ENCODE peak calls at places on chromosomes 4 and X, in six cellular contexts. One of them, this sample, is unnamed.
A peak's percentile ranks its signal among the peaks of the same experiment; 100 is the strongest.

GRCh38 chr4:101265816-101266172 is 81.5 kb downstream of the PPP3CA start:
- DNase-seq in trophoblast cell: no peak
- DNase-seq in H9: no peak
- DNase-seq in H1: no peak
- DNase-seq in IMR-90: no peak
- DNase-seq in mesenchymal stem cell: no peak
- DNase-seq in this sample: no peak

GRCh38 chr4:150668824-150669223 is 86.9 kb downstream of the MAB21L2 start:
- DNase-seq in trophoblast cell: no peak
- DNase-seq in H9: no peak
- DNase-seq in H1: no peak
- DNase-seq in IMR-90: no peak
- DNase-seq in mesenchymal stem cell: no peak
- DNase-seq in this sample: no peak

GRCh38 chr4:170109586-170110289 is 20.0 kb upstream of the AADAT start:
- DNase-seq in trophoblast cell: no peak
- DNase-seq in H9: no peak
- DNase-seq in H1: no peak
- DNase-seq in IMR-90: no peak
- DNase-seq in mesenchymal stem cell: no peak
- DNase-seq in this sample: no peak

GRCh38 chrX:24479924-24480722 is 15.0 kb downstream of the PDK3 start:
- DNase-seq in trophoblast cell: peak; percentile 59
- DNase-seq in H9: no peak
- DNase-seq in H1: no peak
- DNase-seq in IMR-90: peak; percentile 3
- DNase-seq in mesenchymal stem cell: peak; percentile 38
- DNase-seq in this sample: no peak

GRCh38 chr4:11878241-11878640 is 449.5 kb upstream of the HS3ST1 start:
- DNase-seq in trophoblast cell: no peak
- DNase-seq in H9: no peak
- DNase-seq in H1: no peak
- DNase-seq in IMR-90: no peak
- DNase-seq in mesenchymal stem cell: no peak
- DNase-seq in this sample: no peak

GRCh38 chrX:5708209-5708608 is 520.5 kb downstream of the NLGN4X start:
- DNase-seq in trophoblast cell: no peak
- DNase-seq in H9: no peak
- DNase-seq in H1: no peak
- DNase-seq in IMR-90: no peak
- DNase-seq in mesenchymal stem cell: peak; percentile 46
- DNase-seq in this sample: no peak

GRCh38 chr4:178395798-178396197 is 953.6 kb upstream of the AGA start:
- DNase-seq in trophoblast cell: no peak
- DNase-seq in H9: peak; percentile 60
- DNase-seq in H1: no peak
- DNase-seq in IMR-90: no peak
- DNase-seq in mesenchymal stem cell: no peak
- DNase-seq in this sample: no peak

GRCh38 chr4:139892973-139893736 is 227.5 kb downstream of the MGST2 start:
- DNase-seq in trophoblast cell: peak; percentile 12
- DNase-seq in H9: no peak
- DNase-seq in H1: no peak
- DNase-seq in IMR-90: no peak
- DNase-seq in mesenchymal stem cell: no peak
- DNase-seq in this sample: no peak

GRCh38 chr4:70608324-70608723 is 16.3 kb downstream of the AMBN start:
- DNase-seq in trophoblast cell: no peak
- DNase-seq in H9: no peak
- DNase-seq in H1: no peak
- DNase-seq in IMR-90: no peak
- DNase-seq in mesenchymal stem cell: no peak
- DNase-seq in this sample: no peak

GRCh38 chr4:180695851-180696250 is 1547.4 kb upstream of the TENM3 start:
- DNase-seq in trophoblast cell: no peak
- DNase-seq in H9: no peak
- DNase-seq in H1: no peak
- DNase-seq in IMR-90: peak; percentile 97
- DNase-seq in mesenchymal stem cell: peak; percentile 91
- DNase-seq in this sample: no peak

GRCh38 chr4:19575959-19576358 is 675.7 kb upstream of the SLIT2 start:
- DNase-seq in trophoblast cell: no peak
- DNase-seq in H9: no peak
- DNase-seq in H1: no peak
- DNase-seq in IMR-90: no peak
- DNase-seq in mesenchymal stem cell: no peak
- DNase-seq in this sample: no peak

GRCh38 chr4:170672571-170672970 is 582.8 kb upstream of the AADAT start:
- DNase-seq in trophoblast cell: no peak
- DNase-seq in H9: no peak
- DNase-seq in H1: no peak
- DNase-seq in IMR-90: peak; percentile 8
- DNase-seq in mesenchymal stem cell: peak; percentile 42
- DNase-seq in this sample: no peak

GRCh38 chr4:16123356-16124084 is 39.7 kb upstream of the PROM1 start:
- DNase-seq in trophoblast cell: no peak
- DNase-seq in H9: no peak
- DNase-seq in H1: no peak
- DNase-seq in IMR-90: no peak
- DNase-seq in mesenchymal stem cell: no peak
- DNase-seq in this sample: no peak

GRCh38 chr4:2408401-2408958 is 10.0 kb downstream of the ZFYVE28 start:
- DNase-seq in trophoblast cell: no peak
- DNase-seq in H9: peak; percentile 88
- DNase-seq in H1: no peak
- DNase-seq in IMR-90: no peak
- DNase-seq in mesenchymal stem cell: no peak
- DNase-seq in this sample: no peak

GRCh38 chrX:123959281-123960063 is 2.0 kb upstream of the STAG2 start:
- DNase-seq in trophoblast cell: peak; percentile 0
- DNase-seq in H9: no peak
- DNase-seq in H1: no peak
- DNase-seq in IMR-90: no peak
- DNase-seq in mesenchymal stem cell: peak; percentile 42
- DNase-seq in this sample: peak; percentile 6

GRCh38 chr4:155478336-155478825 is 101.6 kb upstream of the MAP9 start:
- DNase-seq in trophoblast cell: no peak
- DNase-seq in H9: no peak
- DNase-seq in H1: no peak
- DNase-seq in IMR-90: peak; percentile 41
- DNase-seq in mesenchymal stem cell: no peak
- DNase-seq in this sample: no peak

GRCh38 chr4:7066006-7066405 is 1.9 kb downstream of the GRPEL1 start:
- DNase-seq in trophoblast cell: no peak
- DNase-seq in H9: no peak
- DNase-seq in H1: no peak
- DNase-seq in IMR-90: no peak
- DNase-seq in mesenchymal stem cell: no peak
- DNase-seq in this sample: no peak

GRCh38 chrX:53456254-53456653 is 22.1 kb upstream of the HSD17B10 start:
- DNase-seq in trophoblast cell: no peak
- DNase-seq in H9: no peak
- DNase-seq in H1: no peak
- DNase-seq in IMR-90: peak; percentile 76
- DNase-seq in mesenchymal stem cell: peak; percentile 75
- DNase-seq in this sample: no peak
- H3K14ac ChIP-seq in trophoblast cell: no peak overlapping the region
- H3K14ac ChIP-seq in H9: no peak overlapping the region
- H3K14ac ChIP-seq in H1: no peak overlapping the region
- H3K14ac ChIP-seq in IMR-90: no peak overlapping the region
- H3K14ac ChIP-seq in mesenchymal stem cell: no peak overlapping the region
- H3K14ac ChIP-seq in this sample: no peak overlapping the region

DNA sequence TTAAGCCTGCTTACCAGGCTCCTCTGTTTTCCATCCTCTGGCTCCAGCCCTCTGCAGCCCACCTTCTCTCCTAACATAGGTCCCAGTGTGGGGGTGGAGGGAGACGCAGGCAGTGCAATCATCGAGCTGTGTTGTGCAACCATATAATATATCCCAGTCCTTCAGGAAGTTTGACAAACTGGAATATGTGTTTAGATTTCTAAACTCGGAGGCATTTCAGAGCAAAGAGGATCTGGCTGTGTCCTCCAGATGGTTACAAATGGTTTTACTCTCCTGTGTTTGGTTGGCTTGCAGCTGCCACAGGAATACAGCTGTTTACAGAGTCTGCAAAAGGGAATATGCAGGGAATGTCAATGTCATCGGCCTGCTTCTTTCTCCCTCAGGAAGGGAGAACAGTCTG is 195.3 kb upstream of the LNX1 start:
- DNase-seq in trophoblast cell: peak; percentile 18
- DNase-seq in H9: no peak
- DNase-seq in H1: no peak
- DNase-seq in IMR-90: peak; percentile 93
- DNase-seq in mesenchymal stem cell: peak; percentile 92
- DNase-seq in this sample: no peak
- H2AFZ ChIP-seq in trophoblast cell: no peak overlapping the region
- H2AFZ ChIP-seq in H9: no peak overlapping the region
- H2AFZ ChIP-seq in H1: no peak overlapping the region
- H2AFZ ChIP-seq in IMR-90: peak overlapping the region; percentile 33
- H2AFZ ChIP-seq in mesenchymal stem cell: no peak overlapping the region
- H2AFZ ChIP-seq in this sample: no peak overlapping the region

GRCh38 chr4:181737744-181738143 is 505.5 kb upstream of the TENM3 start:
- DNase-seq in trophoblast cell: no peak
- DNase-seq in H9: no peak
- DNase-seq in H1: no peak
- DNase-seq in IMR-90: no peak
- DNase-seq in mesenchymal stem cell: no peak
- DNase-seq in this sample: no peak

GRCh38 chr4:181728567-181728966 is 514.6 kb upstream of the TENM3 start:
- DNase-seq in trophoblast cell: peak; percentile 72
- DNase-seq in H9: no peak
- DNase-seq in H1: no peak
- DNase-seq in IMR-90: peak; percentile 4
- DNase-seq in mesenchymal stem cell: no peak
- DNase-seq in this sample: no peak

DNA sequence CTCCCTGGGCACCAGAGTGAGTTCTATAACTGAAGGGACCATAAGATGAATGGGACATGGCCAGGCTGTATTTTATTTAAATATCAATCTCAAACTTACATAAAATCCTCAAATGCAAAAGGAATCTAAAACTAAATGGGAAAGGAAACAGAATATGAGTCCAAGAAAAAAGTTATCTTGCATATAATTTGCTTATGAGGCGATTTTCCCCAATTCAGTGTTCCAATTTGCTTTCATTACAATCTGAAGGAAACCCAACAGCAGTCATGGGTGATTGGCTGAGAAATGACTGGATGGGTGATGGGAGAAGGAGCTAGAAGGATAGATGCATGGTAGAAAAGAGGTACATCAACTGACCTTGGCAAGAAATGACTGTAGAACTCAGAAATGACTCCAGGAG is 511.3 kb upstream of the TENM3 start:
- DNase-seq in trophoblast cell: no peak
- DNase-seq in H9: no peak
- DNase-seq in H1: no peak
- DNase-seq in IMR-90: no peak
- DNase-seq in mesenchymal stem cell: no peak
- DNase-seq in this sample: no peak
- H2BK5ac ChIP-seq in trophoblast cell: no peak overlapping the region
- H2BK5ac ChIP-seq in H9: no peak overlapping the region
- H2BK5ac ChIP-seq in H1: no peak overlapping the region
- H2BK5ac ChIP-seq in IMR-90: no peak overlapping the region
- H2BK5ac ChIP-seq in mesenchymal stem cell: no peak overlapping the region
- H2BK5ac ChIP-seq in this sample: no peak overlapping the region

GRCh38 chr4:95188701-95189401 is 359.9 kb downstream of the UNC5C start:
- DNase-seq in trophoblast cell: no peak
- DNase-seq in H9: no peak
- DNase-seq in H1: no peak
- DNase-seq in IMR-90: no peak
- DNase-seq in mesenchymal stem cell: no peak
- DNase-seq in this sample: no peak
- H3K14ac ChIP-seq in trophoblast cell: no peak overlapping the region
- H3K14ac ChIP-seq in H9: no peak overlapping the region
- H3K14ac ChIP-seq in H1: no peak overlapping the region
- H3K14ac ChIP-seq in IMR-90: no peak overlapping the region
- H3K14ac ChIP-seq in mesenchymal stem cell: no peak overlapping the region
- H3K14ac ChIP-seq in this sample: no peak overlapping the region

DNA sequence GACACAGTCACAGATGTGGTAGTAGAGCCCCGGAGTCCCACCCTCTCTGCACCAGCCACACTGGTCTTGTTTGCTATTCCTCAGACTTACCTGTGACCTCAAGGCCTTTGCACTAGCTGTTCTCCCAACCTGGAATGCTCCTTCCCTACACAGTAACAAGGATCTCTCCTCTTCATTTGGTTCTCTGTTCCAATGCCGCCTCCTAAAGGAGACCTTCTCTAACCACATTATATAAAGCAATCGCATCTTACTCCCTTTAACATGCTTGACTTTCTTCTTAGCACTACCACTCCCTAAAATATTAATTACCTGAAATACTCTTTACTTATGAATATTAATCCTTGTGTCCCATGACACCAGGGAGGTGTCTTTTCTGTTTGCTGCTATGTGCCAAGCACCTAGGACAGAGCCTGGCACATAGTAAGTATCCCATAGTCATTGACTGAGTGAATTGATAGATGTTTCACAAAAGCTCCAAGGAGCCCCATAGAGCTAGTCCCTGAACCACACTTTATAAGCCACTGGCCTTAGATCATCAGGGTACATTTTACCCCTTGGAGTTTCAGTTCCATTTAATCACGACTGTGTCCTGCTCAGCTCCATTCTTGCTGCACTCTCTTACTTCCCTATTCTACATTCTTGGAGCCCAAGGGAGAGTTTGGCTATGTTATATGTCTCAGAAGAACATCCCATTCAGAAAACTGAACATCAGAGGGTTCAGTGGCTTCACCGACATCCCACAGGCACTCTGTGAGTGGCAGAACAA is 312.7 kb downstream of the RAB28 start:
- DNase-seq in trophoblast cell: no peak
- DNase-seq in H9: no peak
- DNase-seq in H1: no peak
- DNase-seq in IMR-90: no peak
- DNase-seq in mesenchymal stem cell: no peak
- DNase-seq in this sample: no peak
- H2AFZ ChIP-seq in trophoblast cell: no peak overlapping the region
- H2AFZ ChIP-seq in H9: no peak overlapping the region
- H2AFZ ChIP-seq in H1: no peak overlapping the region
- H2AFZ ChIP-seq in IMR-90: no peak overlapping the region
- H2AFZ ChIP-seq in mesenchymal stem cell: no peak overlapping the region
- H2AFZ ChIP-seq in this sample: no peak overlapping the region